ENCODE peak calls at places on chromosome 12, in four cellular contexts. D is colonic mucosa, C is aorta, W is lung. J is an unnamed sample.

GRCh38 chr12:21648378-21648777 is 9.3 kb downstream of the LDHB start:
- DNase-seq in D (no peak), C (no peak), W (no peak), J (no peak)

GRCh38 chr12:63045020-63045860 is 105.8 kb downstream of the AVPR1A start:
- DNase-seq in D (no peak), C (peak; percentile 59), W (no peak), J (no peak)

GRCh38 chr12:47860279-47860841 is 40.7 kb upstream of the HDAC7 start:
- DNase-seq in D (no peak), C (no peak), W (no peak), J (no peak)

GRCh38 chr12:66942741-66943465 is 264.0 kb upstream of the GRIP1 start:
- DNase-seq in D (no peak), C (no peak), W (no peak), J (no peak)

GRCh38 chr12:94178054-94178453 is 29.7 kb downstream of the PLXNC1 start:
- DNase-seq in D (no peak), C (no peak), W (no peak), J (no peak)

GRCh38 chr12:47360771-47361388 is 281.1 kb upstream of the AMIGO2 start:
- DNase-seq in D (no peak), C (no peak), W (no peak), J (peak; percentile 62)

GRCh38 chr12:122947352-122947792 is 18.9 kb downstream of the ABCB9 start:
- DNase-seq in D (peak; percentile 70), C (peak; percentile 69), W (peak; percentile 39), J (peak; percentile 56)

GRCh38 chr12:106601031-106601430 is 18.2 kb downstream of the RFX4 start:
- DNase-seq in D (no peak), C (no peak), W (no peak), J (no peak)

GRCh38 chr12:110498984-110499706 is 2.8 kb downstream of the VPS29 start:
- DNase-seq in D (no peak), C (no peak), W (no peak), J (no peak)

GRCh38 chr12:13101854-13102375 is 1.6 kb downstream of the GSG1 start:
- DNase-seq in D (peak; percentile 61), C (no peak), W (no peak), J (peak; percentile 72)

GRCh38 chr12:71799105-71799504 is 40.5 kb upstream of the TBC1D15 start:
- DNase-seq in D (no peak), C (no peak), W (no peak), J (no peak)

GRCh38 chr12:80869264-80869663 is 68.5 kb downstream of the LIN7A start:
- DNase-seq in D (no peak), C (no peak), W (no peak), J (no peak)

GRCh38 chr12:47808574-47809380 is 10.9 kb downstream of the HDAC7 start:
- DNase-seq in D (no peak), C (no peak), W (no peak), J (peak; percentile 73)

GRCh38 chr12:113208041-113208934 is 13.0 kb upstream of the TPCN1 start:
- DNase-seq in D (peak; percentile 54), C (peak; percentile 85), W (no peak), J (peak; percentile 90)

GRCh38 chr12:51923506-51924365 is 16.4 kb downstream of the ACVRL1 start:
- DNase-seq in D (peak; percentile 76), C (peak; percentile 76), W (peak; percentile 52), J (peak; percentile 77)

GRCh38 chr12:115937345-115937744 is 340.1 kb downstream of the MED13L start:
- DNase-seq in D (no peak), C (no peak), W (no peak), J (no peak)

GRCh38 chr12:90090929-90091651 is 382.5 kb upstream of the ATP2B1 start:
- DNase-seq in D (peak; percentile 77), C (peak; percentile 51), W (peak; percentile 55), J (peak; percentile 88)

GRCh38 chr12:97752129-97752528 is 289.5 kb downstream of the RMST start:
- DNase-seq in D (no peak), C (no peak), W (no peak), J (no peak)

GRCh38 chr12:15599266-15600037 is 189.7 kb downstream of the EPS8 start:
- DNase-seq in D (no peak), C (peak; percentile 46), W (peak; percentile 64), J (no peak)

GRCh38 chr12:54328595-54329337 is 3.8 kb downstream of the COPZ1 start:
- DNase-seq in D (no peak), C (no peak), W (no peak), J (no peak)

GRCh38 chr12:57116580-57117281 is 5.6 kb upstream of the STAT6 start:
- DNase-seq in D (no peak), C (no peak), W (no peak), J (no peak)

GRCh38 chr12:99372257-99372933 is 275.2 kb upstream of the GARIN6 start:
- DNase-seq in D (no peak), C (no peak), W (no peak), J (no peak)

GRCh38 chr12:29148065-29148957 is 767 bp upstream of the FAR2 start:
- DNase-seq in D (peak; percentile 81), C (peak; percentile 55), W (peak; percentile 31), J (peak; percentile 65)

GRCh38 chr12:33605776-33606175 is 166.2 kb upstream of the SYT10 start:
- DNase-seq in D (no peak), C (no peak), W (no peak), J (no peak)

GRCh38 chr12:91367234-91367849 is 184.7 kb upstream of the DCN start:
- DNase-seq in D (no peak), C (no peak), W (no peak), J (no peak)

GRCh38 chr12:65511134-65511912 is 232.8 kb downstream of the MSRB3 start:
- DNase-seq in D (no peak), C (peak; percentile 48), W (no peak), J (no peak)

GRCh38 chr12:13702401-13702800 is 279.0 kb downstream of the GRIN2B start:
- DNase-seq in D (no peak), C (no peak), W (no peak), J (no peak)

GRCh38 chr12:117100251-117100650 is 1.0 kb upstream of the TESC start:
- DNase-seq in D (no peak), C (peak; percentile 41), W (no peak), J (peak; percentile 32)
- H3K4me1 ChIP-seq in D (peaks cover 3% of the 10 kb centered on the region), C (no peaks in the 10 kb centered on the region), W (no peaks in the 10 kb centered on the region), J (no peaks in the 10 kb centered on the region)

GRCh38 chr12:92974759-92975158 is 45.7 kb upstream of the EEA1 start:
- DNase-seq in D (no peak), C (no peak), W (no peak), J (no peak)
- H3K4me3 ChIP-seq in D (no peak overlapping the region), C (no peak overlapping the region), W (no peak overlapping the region), J (no peak overlapping the region)

GRCh38 chr12:4272014-4272975 is 1.3 kb upstream of the CCND2 start:
- DNase-seq in D (peak; percentile 90), C (peak; percentile 88), W (peak; percentile 78), J (peak; percentile 91)
- H3K27me3 ChIP-seq in D (no peaks in the 10 kb centered on the region), C (no peaks in the 10 kb centered on the region), W (no peaks in the 10 kb centered on the region), J (no peaks in the 10 kb centered on the region)

GRCh38 chr12:76316468-76316867 is 31.7 kb downstream of the BBS10 start:
- DNase-seq in D (no peak), C (no peak), W (no peak), J (no peak)
- H3K4me1 ChIP-seq in D (no peaks in the 10 kb centered on the region), C (no peaks in the 10 kb centered on the region), W (no peaks in the 10 kb centered on the region), J (no peaks in the 10 kb centered on the region)

GRCh38 chr12:125249066-125249824 is 184.0 kb downstream of the AACS start:
- DNase-seq in D (no peak), C (no peak), W (no peak), J (no peak)

GRCh38 chr12:125245601-125246345 is 180.5 kb downstream of the AACS start:
- DNase-seq in D (no peak), C (no peak), W (no peak), J (no peak)

GRCh38 chr12:125249932-125250331 is 184.7 kb downstream of the AACS start:
- DNase-seq in D (no peak), C (no peak), W (no peak), J (no peak)

GRCh38 chr12:125246346-125246656 is 181.1 kb downstream of the AACS start:
- DNase-seq in D (no peak), C (no peak), W (no peak), J (no peak)

GRCh38 chr12:125247477-125247876 is 182.2 kb downstream of the AACS start:
- DNase-seq in D (no peak), C (no peak), W (no peak), J (no peak)
- H3K4me3 ChIP-seq in D (no peak overlapping the region), C (no peak overlapping the region), W (no peak overlapping the region), J (no peak overlapping the region)

GRCh38 chr12:5027436-5027835 is 16.2 kb upstream of the KCNA5 start:
- DNase-seq in D (no peak), C (no peak), W (no peak), J (no peak)
- H3K27me3 ChIP-seq in D (no peaks in the 10 kb centered on the region), C (no peaks in the 10 kb centered on the region), W (no peaks in the 10 kb centered on the region), J (no peaks in the 10 kb centered on the region)

GRCh38 chr12:75479963-75480461 is 543 bp upstream of the GLIPR1 start:
- DNase-seq in D (no peak), C (no peak), W (no peak), J (no peak)

GRCh38 chr12:75480469-75480949 is at the start of gene GLIPR1:
- DNase-seq in D (peak; percentile 47), C (peak; percentile 88), W (peak; percentile 50), J (peak; percentile 79)

GRCh38 chr12:75481774-75482173 is 1.2 kb downstream of the GLIPR1 start:
- DNase-seq in D (no peak), C (no peak), W (no peak), J (no peak)

GRCh38 chr12:75482636-75483035 is 2.1 kb downstream of the GLIPR1 start:
- DNase-seq in D (no peak), C (no peak), W (no peak), J (peak; percentile 23)

GRCh38 chr12:75481013-75481705 is 604 bp downstream of the GLIPR1 start:
- DNase-seq in D (no peak), C (no peak), W (no peak), J (no peak)
- H3K4me1 ChIP-seq in D (no peaks in the 10 kb centered on the region), C (peaks cover 3% of the 10 kb centered on the region), W (peaks cover 4% of the 10 kb centered on the region), J (peaks cover 11% of the 10 kb centered on the region)